ENCODE peak calls at places on chromosomes 4 and X, in five cellular contexts. Y is NCI-H748 treated with DMSO at 0.1 percent for 48 hours; V is activated CD8-positive, alpha-beta memory T cell treated with anti-CD3 and anti-CD28 coated beads for 1 hour; O is NCI-H2029; U is activated T-cell treated with anti-CD3 and anti-CD28 coated beads for 1 hour. T is an unnamed sample.
A peak's percentile ranks its signal among the peaks of the same experiment; 100 is the strongest.

GRCh38 chr4:16667464-16667863 is 231.0 kb downstream of the LDB2 start:
- DNase-seq in V (no peak), U (no peak), O (no peak), Y (no peak), T (no peak)

GRCh38 chr4:160836431-160836830 is 1327.4 kb downstream of the FSTL5 start:
- DNase-seq in U (no peak), V (no peak), Y (no peak), O (peak; percentile 45), T (no peak)

GRCh38 chr4:185894481-185894880 is 82.5 kb upstream of the SORBS2 start:
- DNase-seq in O (no peak), V (no peak), Y (no peak), U (no peak), T (no peak)

GRCh38 chr4:7828011-7828720 is 111.5 kb downstream of the AFAP1 start:
- DNase-seq in V (peak; percentile 16), Y (no peak), O (peak; percentile 45), U (peak; percentile 14), T (peak; percentile 50)

GRCh38 chr4:161916010-161916409 is 247.8 kb downstream of the FSTL5 start:
- DNase-seq in V (no peak), Y (no peak), O (no peak), U (no peak), T (no peak)

GRCh38 chrX:28901637-28902036 is 314.4 kb downstream of the IL1RAPL1 start:
- DNase-seq in Y (no peak), O (no peak), U (no peak), V (no peak), T (no peak)

GRCh38 chrX:16061296-16061695 is 62.1 kb upstream of the GRPR start:
- DNase-seq in Y (no peak), U (no peak), O (no peak), V (no peak), T (no peak)

GRCh38 chr4:1472911-1473518 is 66.8 kb upstream of the NKX1-1 start:
- DNase-seq in U (no peak), V (no peak), Y (no peak), O (no peak), T (no peak)

GRCh38 chr4:26342328-26343040 is 21.7 kb downstream of the RBPJ start:
- DNase-seq in O (no peak), U (no peak), V (no peak), Y (no peak), T (no peak)

GRCh38 chr4:121998024-121998423 is 46.2 kb upstream of the TRPC3 start:
- DNase-seq in U (no peak), O (no peak), V (no peak), Y (no peak), T (no peak)

GRCh38 chr4:126018274-126018673 is 703.5 kb downstream of the FAT4 start:
- DNase-seq in U (no peak), O (no peak), Y (no peak), V (no peak), T (no peak)

GRCh38 chr4:110104661-110105060 is 93.8 kb downstream of the ELOVL6 start:
- DNase-seq in V (no peak), O (no peak), U (no peak), Y (no peak), T (no peak)

GRCh38 chr4:81758865-81759264 is 287.2 kb upstream of the RASGEF1B start:
- DNase-seq in V (no peak), U (no peak), O (no peak), Y (no peak), T (no peak)

GRCh38 chr4:159103406-159104131 is 690 bp downstream of the RAPGEF2 start:
- DNase-seq in Y (no peak), V (peak; percentile 25), O (no peak), U (no peak), T (no peak)

GRCh38 chrX:18566748-18567147 is 105.2 kb downstream of the RS1 start:
- DNase-seq in U (no peak), V (no peak), Y (no peak), O (no peak), T (no peak)

GRCh38 chr4:106690487-106690886 is 321.9 kb upstream of the GIMD1 start:
- DNase-seq in V (no peak), O (no peak), U (no peak), Y (no peak), T (no peak)

GRCh38 chrX:57447856-57448255 is 144.0 kb upstream of the ZXDB start:
- DNase-seq in O (no peak), U (no peak), V (no peak), Y (no peak), T (no peak)

GRCh38 chr4:177339794-177340374 is 30.2 kb downstream of the NEIL3 start:
- DNase-seq in V (no peak), U (no peak), O (no peak), Y (peak; percentile 4), T (no peak)

GRCh38 chr4:17770845-17771244 is 10.6 kb downstream of the FAM184B start:
- DNase-seq in V (no peak), O (no peak), Y (no peak), U (no peak), T (no peak)

GRCh38 chrX:138034136-138034535 is 468.2 kb downstream of the ZIC3 start:
- DNase-seq in Y (peak; percentile 6), O (peak; percentile 7), V (no peak), U (no peak), T (no peak)

GRCh38 chr4:44629280-44629866 is 22.1 kb downstream of the YIPF7 start:
- DNase-seq in U (peak; percentile 3), O (peak; percentile 31), V (peak; percentile 8), Y (peak; percentile 6), T (peak; percentile 22)

GRCh38 chrX:27380163-27380845 is 82.8 kb downstream of the PPP4R3C start:
- DNase-seq in O (no peak), V (no peak), Y (no peak), U (no peak), T (no peak)

GRCh38 chrX:130896816-130897508 is 6.0 kb downstream of the ENOX2 start:
- DNase-seq in O (no peak), V (no peak), U (no peak), Y (no peak), T (no peak)

GRCh38 chrX:71144651-71145050 is at the start of gene NLGN3:
- DNase-seq in U (no peak), V (no peak), Y (no peak), O (no peak), T (no peak)

GRCh38 chrX:334971-335757 is 16.6 kb upstream of the GTPBP6 start:
- DNase-seq in Y (no peak), O (no peak), U (no peak), V (no peak), T (no peak)

GRCh38 chrX:150291014-150291413 is 72.1 kb upstream of the MAMLD1 start:
- DNase-seq in V (no peak), O (no peak), U (no peak), Y (no peak), T (no peak)

GRCh38 chrX:70087857-70088256 is 25.6 kb downstream of the OTUD6A start:
- DNase-seq in Y (no peak), U (no peak), O (peak; percentile 70), V (no peak), T (no peak)

GRCh38 chrX:30483996-30484395 is 93.6 kb downstream of the TASL start:
- DNase-seq in O (no peak), V (no peak), Y (no peak), U (no peak), T (no peak)

GRCh38 chr4:122764808-122765189 is 32.3 kb downstream of the BBS12 start:
- DNase-seq in U (no peak), O (no peak), Y (no peak), V (no peak), T (no peak)

GRCh38 chrX:70481424-70481823 is 36.8 kb downstream of the DLG3 start:
- DNase-seq in U (no peak), Y (no peak), O (no peak), V (no peak), T (no peak)

GRCh38 chrX:135295238-135295943 is 13.9 kb upstream of the ETDC start:
- DNase-seq in V (peak; percentile 22), O (peak; percentile 23), U (peak; percentile 39), Y (peak; percentile 28), T (no peak)

GRCh38 chrX:47222776-47223350 is 4.4 kb downstream of the CDK16 start:
- DNase-seq in Y (no peak), U (no peak), O (no peak), V (no peak), T (no peak)

GRCh38 chr4:3784469-3785291 is 18.5 kb downstream of the ADRA2C start:
- DNase-seq in Y (no peak), O (no peak), V (no peak), U (no peak), T (no peak)

GRCh38 chr4:136355970-136356369 is 1176.3 kb downstream of the PCDH18 start:
- DNase-seq in U (no peak), Y (no peak), V (no peak), O (no peak), T (no peak)

T was measured in SK-N-MC.